ENCODE peak calls at places on chromosomes 3 and 15, in seven cellular contexts. One of them, this sample, is unnamed.

GRCh38 chr3:40237892-40238571 is 71.5 kb upstream of the EIF1B start:
- DNase-seq in endothelial cell: peak
- DNase-seq in GM12865: no peak
- DNase-seq in breast epithelium: no peak
- DNase-seq in cortex of kidney: no peak
- DNase-seq in WTC11: peak
- DNase-seq in NCI-H1092: no peak
- DNase-seq in this sample: peak

GRCh38 chr3:22210693-22211092 is 459.7 kb upstream of the ZNF385D start:
- DNase-seq in endothelial cell: no peak
- DNase-seq in GM12865: no peak
- DNase-seq in breast epithelium: no peak
- DNase-seq in cortex of kidney: no peak
- DNase-seq in WTC11: no peak
- DNase-seq in NCI-H1092: no peak
- DNase-seq in this sample: no peak

GRCh38 chr15:48800811-48801460 is 9.9 kb downstream of the CEP152 start:
- DNase-seq in endothelial cell: no peak
- DNase-seq in GM12865: peak
- DNase-seq in breast epithelium: no peak
- DNase-seq in cortex of kidney: no peak
- DNase-seq in WTC11: no peak
- DNase-seq in NCI-H1092: no peak
- DNase-seq in this sample: no peak

GRCh38 chr3:158470944-158471638 is 99.9 kb upstream of the MLF1 start:
- DNase-seq in endothelial cell: no peak
- DNase-seq in GM12865: no peak
- DNase-seq in breast epithelium: no peak
- DNase-seq in cortex of kidney: no peak
- DNase-seq in WTC11: no peak
- DNase-seq in NCI-H1092: no peak
- DNase-seq in this sample: no peak

GRCh38 chr15:56460046-56460445 is 4.9 kb downstream of the MNS1 start:
- DNase-seq in endothelial cell: no peak
- DNase-seq in GM12865: no peak
- DNase-seq in breast epithelium: no peak
- DNase-seq in cortex of kidney: no peak
- DNase-seq in WTC11: no peak
- DNase-seq in NCI-H1092: no peak
- DNase-seq in this sample: no peak

GRCh38 chr15:63498815-63499549 is 5.4 kb upstream of the USP3 start:
- DNase-seq in endothelial cell: no peak
- DNase-seq in GM12865: peak
- DNase-seq in breast epithelium: no peak
- DNase-seq in cortex of kidney: no peak
- DNase-seq in WTC11: no peak
- DNase-seq in NCI-H1092: no peak
- DNase-seq in this sample: no peak

GRCh38 chr3:157130138-157130880 is 29.6 kb downstream of the CCNL1 start:
- DNase-seq in endothelial cell: peak
- DNase-seq in GM12865: peak
- DNase-seq in breast epithelium: peak
- DNase-seq in cortex of kidney: no peak
- DNase-seq in WTC11: peak
- DNase-seq in NCI-H1092: peak
- DNase-seq in this sample: peak

GRCh38 chr3:99468918-99469317 is 169.5 kb upstream of the COL8A1 start:
- DNase-seq in endothelial cell: no peak
- DNase-seq in GM12865: no peak
- DNase-seq in breast epithelium: no peak
- DNase-seq in cortex of kidney: no peak
- DNase-seq in WTC11: no peak
- DNase-seq in NCI-H1092: no peak
- DNase-seq in this sample: no peak

GRCh38 chr15:63860161-63860954 is 26.6 kb upstream of the HERC1 start:
- DNase-seq in endothelial cell: no peak
- DNase-seq in GM12865: peak
- DNase-seq in breast epithelium: no peak
- DNase-seq in cortex of kidney: no peak
- DNase-seq in WTC11: no peak
- DNase-seq in NCI-H1092: no peak
- DNase-seq in this sample: no peak

GRCh38 chr15:90869601-90870353 is 1.4 kb downstream of the FURIN start:
- DNase-seq in endothelial cell: peak
- DNase-seq in GM12865: peak
- DNase-seq in breast epithelium: no peak
- DNase-seq in cortex of kidney: no peak
- DNase-seq in WTC11: peak
- DNase-seq in NCI-H1092: no peak
- DNase-seq in this sample: no peak

GRCh38 chr3:47003461-47004368 is 24.2 kb downstream of the NBEAL2 start:
- DNase-seq in endothelial cell: no peak
- DNase-seq in GM12865: no peak
- DNase-seq in breast epithelium: no peak
- DNase-seq in cortex of kidney: no peak
- DNase-seq in WTC11: no peak
- DNase-seq in NCI-H1092: no peak
- DNase-seq in this sample: no peak

GRCh38 chr3:30113906-30114305 is 492.5 kb upstream of the TGFBR2 start:
- DNase-seq in endothelial cell: no peak
- DNase-seq in GM12865: no peak
- DNase-seq in breast epithelium: no peak
- DNase-seq in cortex of kidney: no peak
- DNase-seq in WTC11: no peak
- DNase-seq in NCI-H1092: no peak
- DNase-seq in this sample: no peak

GRCh38 chr3:60673123-60673522 is 578.1 kb downstream of the FHIT start:
- DNase-seq in endothelial cell: no peak
- DNase-seq in GM12865: no peak
- DNase-seq in breast epithelium: no peak
- DNase-seq in cortex of kidney: no peak
- DNase-seq in WTC11: no peak
- DNase-seq in NCI-H1092: no peak
- DNase-seq in this sample: no peak

GRCh38 chr3:64617610-64618009 is 70.2 kb downstream of the ADAMTS9 start:
- DNase-seq in endothelial cell: no peak
- DNase-seq in GM12865: no peak
- DNase-seq in breast epithelium: no peak
- DNase-seq in cortex of kidney: no peak
- DNase-seq in WTC11: no peak
- DNase-seq in NCI-H1092: no peak
- DNase-seq in this sample: no peak

GRCh38 chr15:48086162-48086561 is 34.6 kb upstream of the SLC24A5 start:
- DNase-seq in endothelial cell: no peak
- DNase-seq in GM12865: no peak
- DNase-seq in breast epithelium: no peak
- DNase-seq in cortex of kidney: no peak
- DNase-seq in WTC11: no peak
- DNase-seq in NCI-H1092: no peak
- DNase-seq in this sample: no peak

GRCh38 chr3:50515565-50516047 is 12.2 kb upstream of the CACNA2D2 start:
- DNase-seq in endothelial cell: peak
- DNase-seq in GM12865: no peak
- DNase-seq in breast epithelium: no peak
- DNase-seq in cortex of kidney: no peak
- DNase-seq in WTC11: peak
- DNase-seq in NCI-H1092: no peak
- DNase-seq in this sample: peak

GRCh38 chr3:139088462-139089324 is 44.0 kb upstream of the PRR23C start:
- DNase-seq in endothelial cell: no peak
- DNase-seq in GM12865: no peak
- DNase-seq in breast epithelium: no peak
- DNase-seq in cortex of kidney: no peak
- DNase-seq in WTC11: no peak
- DNase-seq in NCI-H1092: no peak
- DNase-seq in this sample: no peak

GRCh38 chr15:80787238-80787805 is 8.2 kb downstream of the CEMIP start:
- DNase-seq in endothelial cell: no peak
- DNase-seq in GM12865: no peak
- DNase-seq in breast epithelium: no peak
- DNase-seq in cortex of kidney: no peak
- DNase-seq in WTC11: peak
- DNase-seq in NCI-H1092: no peak
- DNase-seq in this sample: no peak

GRCh38 chr3:169342652-169343051 is 320.9 kb downstream of the MECOM start:
- DNase-seq in endothelial cell: no peak
- DNase-seq in GM12865: no peak
- DNase-seq in breast epithelium: no peak
- DNase-seq in cortex of kidney: no peak
- DNase-seq in WTC11: no peak
- DNase-seq in NCI-H1092: no peak
- DNase-seq in this sample: no peak

GRCh38 chr15:48062476-48062875 is 58.3 kb upstream of the SLC24A5 start:
- DNase-seq in endothelial cell: no peak
- DNase-seq in GM12865: no peak
- DNase-seq in breast epithelium: no peak
- DNase-seq in cortex of kidney: no peak
- DNase-seq in WTC11: no peak
- DNase-seq in NCI-H1092: peak
- DNase-seq in this sample: peak

GRCh38 chr15:74412159-74412558 is 21.6 kb downstream of the SEMA7A start:
- DNase-seq in endothelial cell: no peak
- DNase-seq in GM12865: no peak
- DNase-seq in breast epithelium: no peak
- DNase-seq in cortex of kidney: no peak
- DNase-seq in WTC11: no peak
- DNase-seq in NCI-H1092: no peak
- DNase-seq in this sample: no peak

GRCh38 chr15:56086566-56086965 is 93.2 kb upstream of the NEDD4 start:
- DNase-seq in endothelial cell: no peak
- DNase-seq in GM12865: no peak
- DNase-seq in breast epithelium: no peak
- DNase-seq in cortex of kidney: no peak
- DNase-seq in WTC11: no peak
- DNase-seq in NCI-H1092: no peak
- DNase-seq in this sample: no peak

GRCh38 chr3:174417568-174417967 is 441.6 kb upstream of the NAALADL2 start:
- DNase-seq in endothelial cell: no peak
- DNase-seq in GM12865: no peak
- DNase-seq in breast epithelium: no peak
- DNase-seq in cortex of kidney: no peak
- DNase-seq in WTC11: no peak
- DNase-seq in NCI-H1092: no peak
- DNase-seq in this sample: no peak

GRCh38 chr3:155496206-155496605 is 202.7 kb upstream of the STRIT1 start:
- DNase-seq in endothelial cell: no peak
- DNase-seq in GM12865: no peak
- DNase-seq in breast epithelium: no peak
- DNase-seq in cortex of kidney: no peak
- DNase-seq in WTC11: no peak
- DNase-seq in NCI-H1092: no peak
- DNase-seq in this sample: no peak

GRCh38 chr15:60590935-60591490 is 112.1 kb upstream of the ICE2 start:
- DNase-seq in endothelial cell: peak
- DNase-seq in GM12865: peak
- DNase-seq in breast epithelium: peak
- DNase-seq in cortex of kidney: no peak
- DNase-seq in WTC11: peak
- DNase-seq in NCI-H1092: no peak
- DNase-seq in this sample: peak

GRCh38 chr3:149377408-149378111 is at the start of gene TM4SF1:
- DNase-seq in endothelial cell: no peak
- DNase-seq in GM12865: no peak
- DNase-seq in breast epithelium: peak
- DNase-seq in cortex of kidney: no peak
- DNase-seq in WTC11: no peak
- DNase-seq in NCI-H1092: peak
- DNase-seq in this sample: no peak

This sample was measured in HEK293T.